ENCODE peak calls at places on chromosomes 4 and X, in six cellular contexts. Y, D, T, U, O and B are unnamed samples.
A peak's percentile ranks its signal among the peaks of the same experiment; 100 is the strongest.

GRCh38 chr4:26238782-26239647 is 81.8 kb upstream of the RBPJ start:
- DNase-seq in T (no peak), U (no peak), D (no peak), Y (no peak), O (peak; percentile 31), B (no peak)

GRCh38 chr4:139331185-139331584 is 28.9 kb upstream of the NDUFC1 start:
- DNase-seq in T (no peak), Y (no peak), O (peak; percentile 12), D (no peak), U (no peak), B (no peak)

GRCh38 chr4:150164055-150164454 is 85.8 kb downstream of the DCLK2 start:
- DNase-seq in U (no peak), Y (no peak), D (no peak), T (no peak), O (no peak), B (no peak)

GRCh38 chr4:184288451-184289178 is 70.9 kb upstream of the ENPP6 start:
- DNase-seq in O (no peak), Y (no peak), T (peak; percentile 55), D (no peak), U (no peak), B (no peak)

GRCh38 chr4:99642725-99643489 is 14.7 kb downstream of the C4orf54 start:
- DNase-seq in O (peak; percentile 39), U (no peak), T (no peak), Y (no peak), D (no peak), B (no peak)

GRCh38 chr4:114600672-114601071 is 2.1 kb downstream of the UGT8 start:
- DNase-seq in T (no peak), O (no peak), U (no peak), Y (no peak), D (no peak), B (no peak)

GRCh38 chr4:87317527-87317926 is 5.2 kb downstream of the HSD17B13 start:
- DNase-seq in O (peak; percentile 28), U (no peak), Y (no peak), D (no peak), T (no peak), B (no peak)

GRCh38 chr4:81891005-81891795 is 419.5 kb upstream of the RASGEF1B start:
- DNase-seq in T (no peak), U (no peak), Y (no peak), O (no peak), D (no peak), B (no peak)

GRCh38 chrX:258291-259040 is 22.7 kb upstream of the PLCXD1 start:
- DNase-seq in Y (no peak), D (no peak), O (no peak), T (no peak), U (no peak), B (no peak)

GRCh38 chr4:108783666-108784463 is 21.0 kb upstream of the ETNPPL start:
- DNase-seq in Y (no peak), U (no peak), O (peak; percentile 21), D (no peak), T (no peak), B (no peak)

GRCh38 chrX:51336584-51336983 is 4.0 kb downstream of the NUDT10 start:
- DNase-seq in D (no peak), T (peak; percentile 46), U (no peak), Y (peak; percentile 30), O (peak; percentile 51), B (peak; percentile 10)

GRCh38 chr4:140136509-140136908 is 17.5 kb downstream of the MAML3 start:
- DNase-seq in T (no peak), O (peak; percentile 31), U (no peak), Y (no peak), D (no peak), B (no peak)

GRCh38 chr4:140296871-140297570 is 76.4 kb upstream of the SCOC start:
- DNase-seq in U (no peak), T (no peak), D (no peak), O (no peak), Y (no peak), B (no peak)

GRCh38 chrX:151393514-151393913 is 3.5 kb upstream of the VMA21 start:
- DNase-seq in D (no peak), O (no peak), Y (peak; percentile 45), U (peak; percentile 28), T (peak; percentile 55), B (no peak)

GRCh38 chr4:71441186-71442169 is 102.7 kb downstream of the SLC4A4 start:
- DNase-seq in O (no peak), U (no peak), D (peak; percentile 10), T (no peak), Y (no peak), B (no peak)

GRCh38 chrX:12223650-12224049 is 85.4 kb downstream of the FRMPD4 start:
- DNase-seq in D (no peak), Y (no peak), O (no peak), U (no peak), T (no peak), B (no peak)

GRCh38 chr4:183142566-183143545 is 43.8 kb downstream of the WWC2 start:
- DNase-seq in Y (no peak), T (no peak), U (no peak), O (peak; percentile 74), D (peak; percentile 75), B (peak; percentile 37)

GRCh38 chrX:133897593-133898163 is 87.7 kb downstream of the GPC3 start:
- DNase-seq in O (peak; percentile 0), Y (no peak), D (no peak), T (no peak), U (no peak), B (no peak)

GRCh38 chrX:41293269-41293668 is 40.7 kb upstream of the DDX3X start:
- DNase-seq in U (no peak), D (no peak), O (peak; percentile 9), T (no peak), Y (peak; percentile 74), B (no peak)

GRCh38 chr4:74374561-74375327 is 9.8 kb downstream of the EREG start:
- DNase-seq in U (no peak), D (peak; percentile 56), Y (no peak), T (no peak), O (peak; percentile 86), B (peak; percentile 80)

GRCh38 chr4:106365613-106366012 is 3.0 kb downstream of the GIMD1 start:
- DNase-seq in D (peak; percentile 24), U (no peak), O (peak; percentile 85), T (no peak), Y (no peak), B (peak; percentile 82)

GRCh38 chrX:141902366-141902765 is 1.3 kb upstream of the MAGEC1 start:
- DNase-seq in T (no peak), O (no peak), D (no peak), Y (no peak), U (no peak), B (no peak)

GRCh38 chr4:25245181-25245580 is 11.3 kb downstream of the PI4K2B start:
- DNase-seq in D (no peak), T (no peak), O (no peak), Y (peak; percentile 41), U (no peak), B (no peak)

GRCh38 chr4:141022221-141022760 is 111.0 kb downstream of the RNF150 start:
- DNase-seq in U (no peak), D (no peak), T (no peak), O (no peak), Y (no peak), B (no peak)

GRCh38 chr4:28654618-28655017 is 1794.0 kb downstream of the STIM2 start:
- DNase-seq in T (no peak), D (peak; percentile 4), Y (no peak), O (no peak), U (no peak), B (no peak)

GRCh38 chrX:27336466-27337091 is 126.6 kb downstream of the PPP4R3C start:
- DNase-seq in T (peak; percentile 16), D (peak; percentile 0), Y (peak; percentile 48), U (peak; percentile 13), O (peak; percentile 20), B (no peak)

GRCh38 chrX:1491851-1492349 is 39.2 kb upstream of the ASMTL start:
- DNase-seq in Y (peak; percentile 77), O (no peak), D (no peak), T (peak; percentile 89), U (peak; percentile 38), B (no peak)

GRCh38 chr4:167150587-167150986 is 83.7 kb downstream of the SPOCK3 start:
- DNase-seq in U (no peak), T (no peak), Y (no peak), D (no peak), O (no peak), B (no peak)

GRCh38 chrX:21382715-21383114 is 8.5 kb downstream of the CNKSR2 start:
- DNase-seq in Y (no peak), U (no peak), O (no peak), D (no peak), T (no peak), B (no peak)
- TF ChIP-seq CTCF in Y (peak; percentile 54), U (peak; percentile 40), O (peak; percentile 28), D (no peak), T (no peak), B (peak; percentile 23)

GRCh38 chrX:130545796-130546195 is 144.0 kb downstream of the RBMX2 start:
- DNase-seq in O (no peak), U (no peak), T (no peak), Y (no peak), D (no peak), B (no peak)

GRCh38 chrX:130543603-130544002 is 141.8 kb downstream of the RBMX2 start:
- DNase-seq in O (no peak), Y (no peak), D (no peak), U (no peak), T (no peak), B (no peak)

DNA sequence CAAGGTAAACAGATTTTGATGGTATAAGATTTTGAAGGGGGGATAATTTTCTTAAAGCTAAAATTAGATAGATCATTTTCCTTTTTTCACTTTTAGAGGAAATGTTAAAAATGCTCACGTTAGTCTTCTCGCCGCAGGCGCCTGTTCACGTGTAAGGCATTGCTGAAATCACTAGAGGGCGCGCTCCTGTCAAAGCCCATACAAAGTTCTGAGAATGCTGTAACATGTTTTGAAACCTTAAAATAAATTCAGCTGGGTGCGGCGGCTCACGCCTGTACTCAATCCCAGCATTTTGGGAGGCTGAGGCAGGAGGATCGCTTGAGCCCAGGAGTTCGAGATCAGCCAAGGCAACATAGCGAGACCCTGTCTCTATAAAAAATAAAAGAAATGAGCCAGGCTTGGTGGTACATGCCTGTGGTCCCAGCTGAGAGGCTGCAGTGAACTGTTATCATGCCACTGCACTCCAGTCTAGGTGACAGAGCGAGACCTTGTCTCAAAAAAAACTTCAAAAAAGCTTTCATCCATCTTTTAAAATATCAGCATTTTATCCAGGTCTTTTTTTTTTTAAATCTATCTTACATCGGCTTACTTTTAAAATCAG is 138.0 kb downstream of the RBMX2 start:
- DNase-seq in D (no peak), T (peak; percentile 42), O (peak; percentile 61), Y (peak; percentile 50), U (peak; percentile 22), B (no peak)
- TF ChIP-seq CTCF in D (peak; percentile 63), T (peak; percentile 66), O (peak; percentile 69), Y (peak; percentile 90), U (peak; percentile 20), B (peak; percentile 85)

DNA sequence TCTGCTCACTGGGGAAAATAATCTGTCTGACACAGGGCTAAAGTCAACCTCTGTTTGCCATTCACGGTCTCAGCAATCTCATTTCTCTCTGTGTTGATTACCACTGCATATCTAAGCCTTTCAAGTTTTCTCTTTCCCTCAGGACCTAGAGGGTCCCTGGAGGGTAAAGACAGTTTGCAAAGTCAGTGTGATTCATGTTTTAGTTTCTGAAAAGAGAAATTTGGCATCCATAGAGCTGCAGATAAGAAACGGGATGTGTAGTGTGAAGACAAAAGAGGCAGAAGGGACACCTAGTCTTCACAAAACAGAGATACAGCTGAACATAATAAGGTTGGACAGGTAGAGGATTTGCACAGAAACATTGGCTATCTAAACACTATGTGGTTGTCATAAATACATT is 34.5 kb upstream of the KDR start:
- DNase-seq in O (peak; percentile 46), U (no peak), T (no peak), Y (no peak), D (no peak), B (no peak)
- TF ChIP-seq CTCF in O (no peak), U (no peak), T (no peak), Y (no peak), D (no peak), B (no peak)

GRCh38 chr4:117447925-117448324 is 362.5 kb upstream of the TRAM1L1 start:
- DNase-seq in D (no peak), U (no peak), Y (peak; percentile 51), O (no peak), T (no peak), B (no peak)
- TF ChIP-seq CTCF in D (peak; percentile 34), U (no peak), Y (peak; percentile 67), O (no peak), T (no peak), B (no peak)